ENCODE peak calls at places on chromosome 7, in eight cellular contexts. One of them, this sample, is unnamed.

GRCh38 chr7:12649348-12649747 is 38.1 kb upstream of the ARL4A start:
- DNase-seq in AG04450: no peak
- DNase-seq in cardiac muscle cell: no peak
- DNase-seq in dorsolateral prefrontal cortex: no peak
- DNase-seq in thoracic aorta: no peak
- DNase-seq in H9: no peak
- DNase-seq in ascending aorta: no peak
- DNase-seq in endothelial cell: no peak
- DNase-seq in this sample: no peak

GRCh38 chr7:148982596-148983219 is 45.6 kb downstream of the PDIA4 start:
- DNase-seq in dorsolateral prefrontal cortex: peak; percentile 40
- DNase-seq in endothelial cell: no peak
- DNase-seq in cardiac muscle cell: peak; percentile 59
- DNase-seq in thoracic aorta: no peak
- DNase-seq in H9: no peak
- DNase-seq in AG04450: no peak
- DNase-seq in ascending aorta: no peak
- DNase-seq in this sample: no peak

GRCh38 chr7:105339404-105340316 is 49.1 kb downstream of the SRPK2 start:
- DNase-seq in ascending aorta: no peak
- DNase-seq in AG04450: no peak
- DNase-seq in cardiac muscle cell: no peak
- DNase-seq in endothelial cell: no peak
- DNase-seq in H9: no peak
- DNase-seq in dorsolateral prefrontal cortex: no peak
- DNase-seq in thoracic aorta: no peak
- DNase-seq in this sample: no peak

GRCh38 chr7:110852156-110852858 is 238.6 kb upstream of the LRRN3 start:
- DNase-seq in endothelial cell: no peak
- DNase-seq in thoracic aorta: no peak
- DNase-seq in H9: no peak
- DNase-seq in dorsolateral prefrontal cortex: no peak
- DNase-seq in AG04450: no peak
- DNase-seq in ascending aorta: no peak
- DNase-seq in cardiac muscle cell: no peak
- DNase-seq in this sample: no peak

GRCh38 chr7:36648441-36648840 is 75.9 kb downstream of the AOAH start:
- DNase-seq in thoracic aorta: no peak
- DNase-seq in AG04450: no peak
- DNase-seq in cardiac muscle cell: no peak
- DNase-seq in endothelial cell: no peak
- DNase-seq in ascending aorta: no peak
- DNase-seq in dorsolateral prefrontal cortex: no peak
- DNase-seq in H9: no peak
- DNase-seq in this sample: no peak

GRCh38 chr7:157407512-157408257 is 70.9 kb downstream of the DNAJB6 start:
- DNase-seq in AG04450: no peak
- DNase-seq in ascending aorta: no peak
- DNase-seq in dorsolateral prefrontal cortex: no peak
- DNase-seq in thoracic aorta: no peak
- DNase-seq in endothelial cell: no peak
- DNase-seq in cardiac muscle cell: no peak
- DNase-seq in H9: no peak
- DNase-seq in this sample: no peak

GRCh38 chr7:37344886-37345579 is 103.6 kb downstream of the ELMO1 start:
- DNase-seq in cardiac muscle cell: no peak
- DNase-seq in H9: no peak
- DNase-seq in AG04450: no peak
- DNase-seq in thoracic aorta: no peak
- DNase-seq in ascending aorta: no peak
- DNase-seq in dorsolateral prefrontal cortex: no peak
- DNase-seq in endothelial cell: no peak
- DNase-seq in this sample: no peak

GRCh38 chr7:7667187-7667586 is 26.6 kb downstream of the UMAD1 start:
- DNase-seq in H9: no peak
- DNase-seq in endothelial cell: no peak
- DNase-seq in ascending aorta: no peak
- DNase-seq in cardiac muscle cell: no peak
- DNase-seq in AG04450: no peak
- DNase-seq in dorsolateral prefrontal cortex: no peak
- DNase-seq in thoracic aorta: no peak
- DNase-seq in this sample: no peak

GRCh38 chr7:42180806-42181205 is 56.2 kb downstream of the GLI3 start:
- DNase-seq in H9: no peak
- DNase-seq in cardiac muscle cell: no peak
- DNase-seq in AG04450: no peak
- DNase-seq in dorsolateral prefrontal cortex: no peak
- DNase-seq in endothelial cell: no peak
- DNase-seq in thoracic aorta: no peak
- DNase-seq in ascending aorta: no peak
- DNase-seq in this sample: no peak

GRCh38 chr7:99036531-99037175 is 107.3 kb downstream of the SMURF1 start:
- DNase-seq in dorsolateral prefrontal cortex: peak; percentile 73
- DNase-seq in cardiac muscle cell: peak; percentile 25
- DNase-seq in thoracic aorta: no peak
- DNase-seq in H9: peak; percentile 82
- DNase-seq in endothelial cell: peak; percentile 51
- DNase-seq in ascending aorta: no peak
- DNase-seq in AG04450: no peak
- DNase-seq in this sample: no peak
- TF ChIP-seq CTCF in dorsolateral prefrontal cortex: peak; percentile 44
- TF ChIP-seq CTCF in cardiac muscle cell: peak; percentile 44
- TF ChIP-seq CTCF in thoracic aorta: peak; percentile 55
- TF ChIP-seq CTCF in H9: peak; percentile 71
- TF ChIP-seq CTCF in endothelial cell: peak; percentile 34
- TF ChIP-seq CTCF in ascending aorta: peak; percentile 25
- TF ChIP-seq CTCF in AG04450: peak; percentile 34
- TF ChIP-seq CTCF in this sample: no peak

GRCh38 chr7:120337308-120337907 is 64.4 kb downstream of the KCND2 start:
- DNase-seq in ascending aorta: no peak
- DNase-seq in thoracic aorta: no peak
- DNase-seq in cardiac muscle cell: peak; percentile 35
- DNase-seq in endothelial cell: peak; percentile 16
- DNase-seq in H9: no peak
- DNase-seq in dorsolateral prefrontal cortex: no peak
- DNase-seq in AG04450: no peak
- DNase-seq in this sample: peak; percentile 28
- TF ChIP-seq CTCF in ascending aorta: no peak
- TF ChIP-seq CTCF in thoracic aorta: peak; percentile 22
- TF ChIP-seq CTCF in cardiac muscle cell: peak; percentile 51
- TF ChIP-seq CTCF in endothelial cell: peak; percentile 82
- TF ChIP-seq CTCF in H9: peak; percentile 80
- TF ChIP-seq CTCF in dorsolateral prefrontal cortex: peak; percentile 19
- TF ChIP-seq CTCF in AG04450: peak; percentile 55
- TF ChIP-seq CTCF in this sample: no peak

DNA sequence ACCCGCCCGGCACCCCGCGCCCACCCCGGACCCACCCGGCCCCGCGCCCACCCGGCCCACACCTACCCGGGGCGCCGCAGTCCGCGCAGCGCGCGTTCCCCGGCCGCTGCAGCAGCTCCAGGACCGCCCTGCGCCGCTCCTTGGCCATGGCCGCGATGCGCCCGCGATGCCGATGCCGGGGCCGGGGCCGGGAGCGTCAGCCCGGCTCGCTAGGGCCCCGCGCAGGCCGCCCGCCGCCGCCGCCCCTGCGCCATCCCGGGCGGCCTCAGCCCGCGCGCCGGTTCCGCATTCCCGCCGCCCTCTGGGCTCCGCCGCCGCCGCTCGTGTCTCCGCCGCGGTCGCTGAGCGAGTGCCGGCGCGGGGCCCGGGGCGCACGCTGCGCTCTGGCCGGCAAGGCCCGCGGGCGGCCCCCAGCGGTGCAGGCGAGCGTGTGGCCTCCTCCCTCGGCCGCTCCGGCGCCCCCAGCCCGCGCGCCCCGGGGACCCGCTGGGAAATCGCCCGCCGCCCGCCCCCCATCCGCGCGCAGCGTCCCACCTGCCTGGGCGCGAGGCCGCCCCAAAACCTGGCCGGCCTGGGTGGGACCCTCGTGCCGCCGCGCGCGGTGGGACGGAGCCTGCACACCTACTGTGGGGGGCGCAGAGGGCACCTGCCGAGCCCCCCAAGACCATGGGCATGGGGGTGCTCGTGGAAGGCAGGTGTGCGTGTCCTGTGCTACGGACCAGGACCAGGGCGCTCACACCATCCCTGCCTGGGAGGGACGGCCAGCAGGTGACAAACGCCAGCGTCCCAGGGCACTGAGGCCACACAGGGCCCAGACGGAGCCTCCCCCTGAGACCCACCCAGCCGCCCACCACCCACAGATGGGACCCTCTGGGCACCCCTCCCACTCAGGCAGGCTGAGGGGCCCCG is at the start of gene ADAP1:
- DNase-seq in endothelial cell: peak; percentile 68
- DNase-seq in dorsolateral prefrontal cortex: peak; percentile 58
- DNase-seq in H9: peak; percentile 42
- DNase-seq in AG04450: no peak
- DNase-seq in cardiac muscle cell: peak; percentile 77
- DNase-seq in thoracic aorta: no peak
- DNase-seq in ascending aorta: no peak
- DNase-seq in this sample: peak; percentile 87
- TF ChIP-seq CTCF in endothelial cell: no peak
- TF ChIP-seq CTCF in dorsolateral prefrontal cortex: no peak
- TF ChIP-seq CTCF in H9: no peak
- TF ChIP-seq CTCF in AG04450: peak; percentile 13
- TF ChIP-seq CTCF in cardiac muscle cell: no peak
- TF ChIP-seq CTCF in thoracic aorta: no peak
- TF ChIP-seq CTCF in ascending aorta: no peak
- TF ChIP-seq CTCF in this sample: peak; percentile 84

GRCh38 chr7:121081327-121081936 is 92.9 kb downstream of the CPED1 start:
- DNase-seq in endothelial cell: no peak
- DNase-seq in ascending aorta: no peak
- DNase-seq in AG04450: peak; percentile 62
- DNase-seq in dorsolateral prefrontal cortex: no peak
- DNase-seq in cardiac muscle cell: peak; percentile 63
- DNase-seq in thoracic aorta: no peak
- DNase-seq in H9: no peak
- DNase-seq in this sample: peak; percentile 13
- TF ChIP-seq CTCF in endothelial cell: peak; percentile 65
- TF ChIP-seq CTCF in ascending aorta: peak; percentile 82
- TF ChIP-seq CTCF in AG04450: peak; percentile 69
- TF ChIP-seq CTCF in dorsolateral prefrontal cortex: peak; percentile 56
- TF ChIP-seq CTCF in cardiac muscle cell: peak; percentile 66
- TF ChIP-seq CTCF in thoracic aorta: peak; percentile 77
- TF ChIP-seq CTCF in H9: peak; percentile 73
- TF ChIP-seq CTCF in this sample: peak; percentile 34

GRCh38 chr7:141742229-141742628 is 4.1 kb downstream of the SSBP1 start:
- DNase-seq in thoracic aorta: no peak
- DNase-seq in endothelial cell: no peak
- DNase-seq in H9: no peak
- DNase-seq in dorsolateral prefrontal cortex: no peak
- DNase-seq in ascending aorta: no peak
- DNase-seq in AG04450: no peak
- DNase-seq in cardiac muscle cell: no peak
- DNase-seq in this sample: no peak

GRCh38 chr7:141739250-141739649 is 1.1 kb downstream of the SSBP1 start:
- DNase-seq in thoracic aorta: no peak
- DNase-seq in H9: no peak
- DNase-seq in AG04450: no peak
- DNase-seq in cardiac muscle cell: no peak
- DNase-seq in ascending aorta: no peak
- DNase-seq in endothelial cell: no peak
- DNase-seq in dorsolateral prefrontal cortex: no peak
- DNase-seq in this sample: no peak

GRCh38 chr7:141737836-141738591 is at the start of gene SSBP1:
- DNase-seq in thoracic aorta: peak; percentile 56
- DNase-seq in H9: peak; percentile 94
- DNase-seq in dorsolateral prefrontal cortex: peak; percentile 85
- DNase-seq in cardiac muscle cell: peak; percentile 96
- DNase-seq in AG04450: peak; percentile 93
- DNase-seq in endothelial cell: peak; percentile 83
- DNase-seq in ascending aorta: peak; percentile 59
- DNase-seq in this sample: peak; percentile 85

GRCh38 chr7:141737118-141737835 is 881 bp upstream of the SSBP1 start:
- DNase-seq in ascending aorta: no peak
- DNase-seq in endothelial cell: no peak
- DNase-seq in cardiac muscle cell: no peak
- DNase-seq in dorsolateral prefrontal cortex: no peak
- DNase-seq in H9: no peak
- DNase-seq in AG04450: no peak
- DNase-seq in thoracic aorta: no peak
- DNase-seq in this sample: peak; percentile 22

DNA sequence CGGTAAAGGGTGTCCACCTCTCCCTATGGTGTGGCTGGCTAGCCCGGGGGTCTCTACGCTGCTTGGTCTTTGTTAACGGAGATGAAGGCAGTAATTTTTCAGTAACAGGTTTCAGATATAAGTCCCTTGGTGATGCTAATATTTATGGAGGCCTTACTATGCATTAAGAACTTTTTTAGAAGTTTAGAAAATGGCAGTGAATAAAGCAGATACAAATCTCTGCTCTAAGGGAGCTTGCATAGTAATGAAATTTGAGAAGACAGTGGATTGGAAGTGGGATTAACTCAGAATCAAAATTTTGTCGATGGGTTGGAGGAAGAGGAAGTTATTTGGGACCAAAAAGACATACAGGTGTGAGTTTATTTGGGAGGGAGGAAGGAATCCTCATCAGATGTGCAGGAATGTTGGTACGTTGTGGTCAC is 445 bp downstream of the SSBP1 start:
- DNase-seq in AG04450: no peak
- DNase-seq in endothelial cell: no peak
- DNase-seq in dorsolateral prefrontal cortex: no peak
- DNase-seq in ascending aorta: no peak
- DNase-seq in thoracic aorta: no peak
- DNase-seq in cardiac muscle cell: no peak
- DNase-seq in H9: no peak
- DNase-seq in this sample: no peak
- TF ChIP-seq CTCF in AG04450: peak; percentile 39
- TF ChIP-seq CTCF in endothelial cell: no peak
- TF ChIP-seq CTCF in dorsolateral prefrontal cortex: no peak
- TF ChIP-seq CTCF in ascending aorta: no peak
- TF ChIP-seq CTCF in thoracic aorta: no peak
- TF ChIP-seq CTCF in cardiac muscle cell: no peak
- TF ChIP-seq CTCF in H9: no peak
- TF ChIP-seq CTCF in this sample: no peak

DNA sequence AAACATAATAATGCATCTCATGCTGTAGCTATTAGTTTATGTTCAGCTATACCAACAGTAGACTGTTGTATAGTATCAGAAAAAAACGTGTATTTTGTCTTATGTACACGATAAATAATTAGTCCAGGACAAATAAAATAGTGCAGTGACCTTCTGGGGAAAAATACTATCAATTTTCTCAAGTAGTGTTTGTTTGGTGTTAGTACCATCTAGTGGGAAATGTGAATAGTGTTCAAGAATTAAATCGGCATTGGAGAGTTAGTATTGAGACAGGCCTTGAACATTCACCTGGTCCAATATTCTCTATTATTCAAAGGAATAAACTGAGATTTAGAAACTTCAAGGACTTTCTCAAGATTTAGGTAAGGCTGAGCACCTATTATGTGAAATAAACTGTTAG is 21.7 kb upstream of the OR2A5 start:
- DNase-seq in ascending aorta: no peak
- DNase-seq in AG04450: no peak
- DNase-seq in thoracic aorta: no peak
- DNase-seq in dorsolateral prefrontal cortex: no peak
- DNase-seq in cardiac muscle cell: peak; percentile 31
- DNase-seq in endothelial cell: no peak
- DNase-seq in H9: no peak
- DNase-seq in this sample: no peak
- TF ChIP-seq CTCF in ascending aorta: no peak
- TF ChIP-seq CTCF in AG04450: peak; percentile 57
- TF ChIP-seq CTCF in thoracic aorta: peak; percentile 34
- TF ChIP-seq CTCF in dorsolateral prefrontal cortex: peak; percentile 27
- TF ChIP-seq CTCF in cardiac muscle cell: peak; percentile 57
- TF ChIP-seq CTCF in endothelial cell: no peak
- TF ChIP-seq CTCF in H9: peak; percentile 61
- TF ChIP-seq CTCF in this sample: no peak

This sample was measured in GM13976.